ENCODE peak calls at places on chromosomes 1 and 21, in nine cellular contexts. M is A549; F is CD4-positive, alpha-beta memory T cell; D is cardiac muscle cell; T is IMR-90; E is right lobe of liver; K is NT2/D1; Y is CD8-positive, alpha-beta T cell; O is neural progenitor cell. N is an unnamed sample.

GRCh38 chr1:55812281-55812680 is 597.1 kb upstream of the USP24 start:
- DNase-seq in D (no peak), K (no peak), Y (no peak), T (peak; percentile 18), F (no peak), E (no peak), O (no peak), M (no peak), N (no peak)

GRCh38 chr1:8595919-8596318 is 221.5 kb downstream of the RERE start:
- DNase-seq in O (no peak), K (no peak), D (no peak), T (peak; percentile 84), F (no peak), M (no peak), Y (no peak), E (no peak), N (no peak)

GRCh38 chr21:17813353-17813752 is 5.8 kb downstream of the C21orf91 start:
- DNase-seq in O (no peak), F (no peak), Y (no peak), T (peak; percentile 41), M (no peak), E (no peak), D (no peak), K (no peak), N (no peak)

GRCh38 chr1:81008298-81008697 is 792.4 kb upstream of the ADGRL2 start:
- DNase-seq in D (no peak), E (no peak), M (no peak), T (no peak), O (no peak), Y (no peak), K (no peak), F (no peak), N (no peak)

GRCh38 chr21:27260728-27261127 is 293.8 kb upstream of the ADAMTS5 start:
- DNase-seq in D (no peak), O (no peak), F (no peak), T (no peak), M (no peak), Y (no peak), E (no peak), K (no peak), N (no peak)

GRCh38 chr21:36471254-36471723 is 8.6 kb downstream of the CLDN14 start:
- DNase-seq in M (peak; percentile 58), K (no peak), O (no peak), E (no peak), Y (no peak), D (no peak), T (peak; percentile 50), F (no peak), N (no peak)

GRCh38 chr1:228497817-228498216 is 10.6 kb downstream of the RNF187 start:
- DNase-seq in K (no peak), M (no peak), D (no peak), F (no peak), T (no peak), O (no peak), E (no peak), Y (no peak), N (no peak)

GRCh38 chr1:150804671-150805070 is 3.4 kb downstream of the CTSK start:
- DNase-seq in Y (no peak), E (no peak), D (no peak), K (no peak), T (peak; percentile 70), O (no peak), F (no peak), M (no peak), N (no peak)

GRCh38 chr1:206717237-206717989 is 32.7 kb downstream of the MAPKAPK2 start:
- DNase-seq in K (no peak), D (peak; percentile 52), M (no peak), O (no peak), T (no peak), F (peak; percentile 47), E (no peak), Y (no peak), N (no peak)

GRCh38 chr21:33036430-33037162 is 10.9 kb downstream of the OLIG2 start:
- DNase-seq in O (no peak), D (no peak), E (peak; percentile 64), M (no peak), F (no peak), K (no peak), Y (peak; percentile 27), T (peak; percentile 71), N (no peak)

GRCh38 chr1:244614113-244614836 is 38.7 kb upstream of the DESI2 start:
- DNase-seq in O (no peak), D (no peak), T (no peak), Y (no peak), F (no peak), E (no peak), M (no peak), K (no peak), N (no peak)

GRCh38 chr1:2471159-2471471 is 5.0 kb upstream of the PLCH2 start:
- DNase-seq in D (no peak), K (no peak), E (no peak), Y (no peak), T (no peak), M (no peak), O (no peak), F (no peak), N (no peak)

GRCh38 chr1:2471587-2472001 is 4.5 kb upstream of the PLCH2 start:
- DNase-seq in F (no peak), E (no peak), D (no peak), Y (no peak), T (no peak), K (no peak), O (no peak), M (no peak), N (no peak)

GRCh38 chr1:2469103-2469940 is 6.8 kb upstream of the PLCH2 start:
- DNase-seq in F (no peak), O (no peak), E (no peak), D (no peak), T (no peak), K (no peak), Y (no peak), M (no peak), N (no peak)

GRCh38 chr1:2472109-2472508 is 4.0 kb upstream of the PLCH2 start:
- DNase-seq in K (no peak), E (no peak), M (no peak), T (no peak), D (no peak), O (no peak), F (no peak), Y (no peak), N (no peak)

GRCh38 chr1:2470290-2471158 is 5.6 kb upstream of the PLCH2 start:
- DNase-seq in M (no peak), O (no peak), E (no peak), Y (no peak), K (no peak), D (no peak), F (no peak), T (no peak), N (no peak)
- H3K4me1 ChIP-seq in M (peaks cover 8% of the 10 kb centered on the region), O (peaks cover 38% of the 10 kb centered on the region), E (peaks cover 15% of the 10 kb centered on the region), Y (peaks cover 5% of the 10 kb centered on the region), K (peaks cover 23% of the 10 kb centered on the region), D (peaks cover 18% of the 10 kb centered on the region), F (peaks cover 14% of the 10 kb centered on the region), T (no peaks in the 10 kb centered on the region), N (peaks cover 3% of the 10 kb centered on the region)

DNA sequence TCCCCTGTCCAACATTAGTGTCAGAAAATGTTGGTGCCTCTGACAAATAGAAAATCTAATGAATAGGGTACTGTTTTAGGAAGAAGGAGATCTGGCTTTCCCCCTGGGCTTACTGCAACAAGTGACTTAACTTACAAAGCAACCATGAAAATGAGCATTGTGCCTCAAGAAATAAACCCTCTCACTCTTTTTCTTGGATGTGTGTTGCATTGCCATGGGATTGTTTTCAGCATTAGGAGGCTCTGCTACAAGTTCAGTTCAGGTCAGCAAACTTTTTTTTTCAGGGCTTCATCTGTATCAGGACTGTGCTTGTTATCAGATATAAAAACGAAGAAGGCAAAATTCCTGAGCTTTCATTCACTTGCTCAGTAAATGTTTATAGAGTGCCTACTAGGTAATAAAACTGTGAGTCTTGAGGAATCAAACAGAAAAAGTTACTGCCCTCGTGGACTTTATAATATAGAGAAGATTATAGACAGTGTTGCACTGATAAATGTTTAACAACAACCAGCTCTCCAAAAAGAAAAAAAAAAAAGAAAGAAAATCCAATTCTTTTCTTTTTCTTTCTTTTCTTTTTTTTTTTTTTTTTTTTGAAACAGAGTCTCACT is 37.9 kb upstream of the DOCK7 start:
- DNase-seq in D (no peak), T (peak; percentile 46), K (no peak), M (no peak), E (no peak), O (no peak), F (no peak), Y (no peak), N (no peak)
- H3K4me1 ChIP-seq in D (peaks cover 5% of the 10 kb centered on the region), T (peaks cover 11% of the 10 kb centered on the region), K (no peaks in the 10 kb centered on the region), M (no peaks in the 10 kb centered on the region), E (peaks cover 6% of the 10 kb centered on the region), O (peaks cover 19% of the 10 kb centered on the region), F (peaks cover 3% of the 10 kb centered on the region), Y (no peaks in the 10 kb centered on the region), N (no peaks in the 10 kb centered on the region)

GRCh38 chr1:154420172-154420571 is 15.0 kb downstream of the IL6R start:
- DNase-seq in E (peak; percentile 88), O (no peak), F (peak; percentile 24), K (no peak), D (no peak), Y (peak; percentile 49), T (peak; percentile 91), M (peak; percentile 80), N (no peak)
- H3K4me1 ChIP-seq in E (peaks cover 88% of the 10 kb centered on the region), O (peaks cover 9% of the 10 kb centered on the region), F (peaks cover 91% of the 10 kb centered on the region), K (peaks cover 32% of the 10 kb centered on the region), D (peaks cover 9% of the 10 kb centered on the region), Y (peaks cover 60% of the 10 kb centered on the region), T (peaks cover 44% of the 10 kb centered on the region), M (peaks cover 75% of the 10 kb centered on the region), N (peaks cover 96% of the 10 kb centered on the region)

GRCh38 chr1:221778125-221778524 is 36.2 kb upstream of the DUSP10 start:
- DNase-seq in O (no peak), E (no peak), D (no peak), M (no peak), F (no peak), K (no peak), T (no peak), Y (no peak), N (no peak)

GRCh38 chr1:221780175-221780574 is 38.3 kb upstream of the DUSP10 start:
- DNase-seq in O (no peak), E (no peak), D (no peak), K (no peak), F (no peak), T (no peak), M (no peak), Y (no peak), N (no peak)

GRCh38 chr1:221779771-221780170 is 37.9 kb upstream of the DUSP10 start:
- DNase-seq in E (no peak), T (no peak), M (no peak), K (no peak), O (no peak), F (no peak), Y (no peak), D (no peak), N (no peak)

GRCh38 chr1:221777434-221778072 is 35.7 kb upstream of the DUSP10 start:
- DNase-seq in K (no peak), F (peak; percentile 75), O (no peak), M (no peak), T (no peak), Y (peak; percentile 27), D (no peak), E (no peak), N (no peak)

GRCh38 chr1:221778535-221779142 is 36.8 kb upstream of the DUSP10 start:
- DNase-seq in D (no peak), E (no peak), M (no peak), K (no peak), Y (peak; percentile 33), T (no peak), O (no peak), F (peak; percentile 42), N (no peak)
- H3K4me1 ChIP-seq in D (no peaks in the 10 kb centered on the region), E (no peaks in the 10 kb centered on the region), M (peaks cover 11% of the 10 kb centered on the region), K (no peaks in the 10 kb centered on the region), Y (peaks cover 54% of the 10 kb centered on the region), T (no peaks in the 10 kb centered on the region), O (peaks cover 12% of the 10 kb centered on the region), F (peaks cover 64% of the 10 kb centered on the region), N (no peaks in the 10 kb centered on the region)

GRCh38 chr1:12617901-12618660 is at the start of gene DHRS3:
- DNase-seq in F (peak; percentile 74), D (peak; percentile 78), O (peak; percentile 92), Y (peak; percentile 64), E (peak; percentile 90), K (no peak), T (peak; percentile 75), M (peak; percentile 72), N (no peak)
- H3K4me1 ChIP-seq in F (peaks cover 55% of the 10 kb centered on the region), D (peaks cover 5% of the 10 kb centered on the region), O (peaks cover 29% of the 10 kb centered on the region), Y (peaks cover 47% of the 10 kb centered on the region), E (peaks cover 30% of the 10 kb centered on the region), K (peaks cover 9% of the 10 kb centered on the region), T (peaks cover 21% of the 10 kb centered on the region), M (peaks cover 39% of the 10 kb centered on the region), N (peaks cover 78% of the 10 kb centered on the region)

N was measured in esophagus squamous epithelium.